ENCODE peak calls at places on chromosomes 13 and 19, in six cellular contexts. D, K, J, C, E and R are unnamed samples.

GRCh38 chr19:52248256-52248655 is 21.1 kb upstream of the ZNF766 start:
- DNase-seq in E (peak), J (no peak), D (no peak), K (peak), C (peak), R (peak)

GRCh38 chr19:18915639-18916038 is 3.5 kb downstream of the COPE start:
- DNase-seq in K (peak), J (no peak), C (peak), D (no peak), E (peak), R (peak)

GRCh38 chr19:18515959-18516358 is 5.9 kb downstream of the ELL start:
- DNase-seq in E (no peak), D (no peak), J (no peak), C (no peak), K (no peak), R (no peak)

GRCh38 chr19:13764821-13765394 is 586 bp downstream of the MRI1 start:
- DNase-seq in C (peak), K (no peak), D (no peak), J (peak), E (no peak), R (peak)

GRCh38 chr13:114152831-114153371 is 20.5 kb upstream of the RASA3 start:
- DNase-seq in K (no peak), C (no peak), J (no peak), E (no peak), D (no peak), R (no peak)

GRCh38 chr13:43390101-43390500 is 366.7 kb downstream of the DNAJC15 start:
- DNase-seq in C (no peak), D (no peak), J (no peak), K (no peak), E (no peak), R (no peak)

GRCh38 chr13:44068737-44069136 is 189.0 kb downstream of the LACC1 start:
- DNase-seq in J (no peak), D (no peak), C (no peak), K (peak), E (no peak), R (no peak)

GRCh38 chr19:55467236-55468053 is 2.9 kb upstream of the C19orf85 start:
- DNase-seq in E (peak), J (peak), D (peak), K (peak), C (peak), R (peak)

GRCh38 chr19:41869374-41869955 is 7.6 kb upstream of the CD79A start:
- DNase-seq in K (no peak), D (no peak), E (no peak), C (no peak), J (no peak), R (no peak)

GRCh38 chr13:38530492-38530891 is 156.4 kb upstream of the FREM2 start:
- DNase-seq in J (no peak), E (no peak), K (no peak), D (no peak), C (no peak), R (no peak)

GRCh38 chr13:111006508-111007031 is 91.7 kb upstream of the ANKRD10 start:
- DNase-seq in K (peak), E (no peak), D (no peak), J (peak), C (no peak), R (no peak)

GRCh38 chr13:108034909-108035308 is 180.4 kb downstream of the LIG4 start:
- DNase-seq in C (no peak), E (no peak), J (no peak), K (no peak), D (no peak), R (no peak)

GRCh38 chr13:95212962-95213850 is 88.0 kb downstream of the ABCC4 start:
- DNase-seq in C (no peak), K (peak), E (no peak), D (no peak), J (no peak), R (no peak)

GRCh38 chr19:18610556-18611326 is 1.9 kb upstream of the TMEM59L start:
- DNase-seq in C (peak), K (no peak), J (no peak), E (peak), D (no peak), R (peak)

GRCh38 chr19:12077375-12077774 is 12.8 kb downstream of the ZNF844 start:
- DNase-seq in C (no peak), K (no peak), E (no peak), J (no peak), D (no peak), R (no peak)

GRCh38 chr13:25286308-25286968 is 850 bp downstream of the MTMR6 start:
- DNase-seq in D (no peak), K (peak), C (no peak), E (peak), J (no peak), R (no peak)

GRCh38 chr13:49225358-49226042 is 5.4 kb downstream of the MLNR start:
- DNase-seq in D (no peak), K (no peak), J (no peak), C (no peak), E (peak), R (no peak)

GRCh38 chr13:111005808-111006494 is 91.1 kb upstream of the ANKRD10 start:
- DNase-seq in D (no peak), J (no peak), E (no peak), C (no peak), K (peak), R (no peak)

GRCh38 chr19:1265611-1266115 is 3.5 kb upstream of the CIRBP start:
- DNase-seq in D (peak), E (no peak), C (no peak), J (no peak), K (peak), R (no peak)

GRCh38 chr19:51807111-51807701 is 12.2 kb downstream of the FPR3 start:
- DNase-seq in D (no peak), E (peak), J (peak), C (peak), K (no peak), R (peak)

GRCh38 chr13:40789275-40790231 is at the start of gene SLC25A15:
- DNase-seq in E (peak), J (peak), K (peak), D (peak), C (peak), R (peak)

GRCh38 chr13:29434217-29434940 is 161.1 kb downstream of the SLC7A1 start:
- DNase-seq in E (no peak), K (no peak), J (no peak), C (no peak), D (no peak), R (no peak)
- TF ChIP-seq JUN in E (no peak), K (no peak), J (no peak), C (no peak), D (no peak), R (no peak)

DNA sequence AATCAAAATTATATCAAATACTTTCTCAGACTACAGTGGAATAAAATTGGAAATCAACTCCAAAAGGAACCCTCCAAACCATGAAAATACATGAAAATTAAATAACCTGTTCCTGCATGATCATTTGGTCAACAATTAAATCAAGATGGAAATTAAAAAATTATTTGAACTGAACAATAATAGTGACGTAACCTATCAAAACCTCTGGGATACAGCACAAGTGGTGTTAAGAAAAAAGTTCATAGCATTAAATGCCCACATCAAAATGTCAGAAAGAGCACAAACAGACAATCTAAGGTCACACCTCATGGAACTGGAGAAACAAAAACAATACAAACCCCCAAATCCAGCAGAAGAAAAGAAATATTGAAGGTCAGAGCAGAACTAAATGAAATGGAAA is 1460.7 kb downstream of the OLFM4 start:
- DNase-seq in E (no peak), C (no peak), J (no peak), D (no peak), K (no peak), R (no peak)
- TF ChIP-seq JUN in E (no peak), C (no peak), J (no peak), D (no peak), K (no peak), R (no peak)

DNA sequence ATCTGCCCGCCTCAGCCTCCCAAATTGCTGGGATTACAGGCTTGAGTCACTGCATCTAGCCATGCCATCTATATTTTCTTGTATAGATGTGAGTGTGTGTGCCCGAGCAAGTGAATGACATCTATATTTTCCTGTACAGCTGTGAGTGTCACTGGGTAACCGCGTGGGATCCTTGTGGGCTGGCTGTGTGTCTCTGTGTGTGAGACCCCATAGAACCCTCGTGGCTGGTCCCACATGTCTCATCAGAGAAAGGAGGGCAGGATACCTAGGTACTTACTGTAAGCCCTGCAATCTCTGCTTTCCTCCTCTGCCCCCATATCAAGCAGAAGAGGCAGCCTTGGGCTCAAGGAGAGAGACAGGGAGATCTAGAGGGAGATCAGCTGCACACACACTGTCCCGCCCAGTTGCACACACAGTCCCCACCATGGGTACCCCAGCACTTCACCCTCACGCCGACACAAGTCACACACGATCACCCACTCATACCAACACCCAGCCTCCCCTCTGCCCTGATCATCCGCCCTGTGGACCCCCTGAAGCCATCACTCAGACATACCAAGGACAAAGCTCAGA is 658 bp downstream of the DENND1C start:
- DNase-seq in E (no peak), J (no peak), K (no peak), D (no peak), C (no peak), R (no peak)
- TF ChIP-seq JUN in E (no peak), J (no peak), K (no peak), D (no peak), C (no peak), R (no peak)

GRCh38 chr19:30605333-30605732 is 233.1 kb downstream of the ZNF536 start:
- DNase-seq in K (no peak), J (no peak), D (no peak), E (no peak), C (no peak), R (no peak)

GRCh38 chr19:30609656-30610270 is 237.6 kb downstream of the ZNF536 start:
- DNase-seq in J (no peak), D (no peak), K (no peak), E (no peak), C (no peak), R (no peak)

GRCh38 chr19:30608471-30608870 is 236.3 kb downstream of the ZNF536 start:
- DNase-seq in D (no peak), J (no peak), K (no peak), C (no peak), E (no peak), R (no peak)

GRCh38 chr19:30604657-30605056 is 232.5 kb downstream of the ZNF536 start:
- DNase-seq in J (no peak), C (peak), E (no peak), D (no peak), K (no peak), R (no peak)

DNA sequence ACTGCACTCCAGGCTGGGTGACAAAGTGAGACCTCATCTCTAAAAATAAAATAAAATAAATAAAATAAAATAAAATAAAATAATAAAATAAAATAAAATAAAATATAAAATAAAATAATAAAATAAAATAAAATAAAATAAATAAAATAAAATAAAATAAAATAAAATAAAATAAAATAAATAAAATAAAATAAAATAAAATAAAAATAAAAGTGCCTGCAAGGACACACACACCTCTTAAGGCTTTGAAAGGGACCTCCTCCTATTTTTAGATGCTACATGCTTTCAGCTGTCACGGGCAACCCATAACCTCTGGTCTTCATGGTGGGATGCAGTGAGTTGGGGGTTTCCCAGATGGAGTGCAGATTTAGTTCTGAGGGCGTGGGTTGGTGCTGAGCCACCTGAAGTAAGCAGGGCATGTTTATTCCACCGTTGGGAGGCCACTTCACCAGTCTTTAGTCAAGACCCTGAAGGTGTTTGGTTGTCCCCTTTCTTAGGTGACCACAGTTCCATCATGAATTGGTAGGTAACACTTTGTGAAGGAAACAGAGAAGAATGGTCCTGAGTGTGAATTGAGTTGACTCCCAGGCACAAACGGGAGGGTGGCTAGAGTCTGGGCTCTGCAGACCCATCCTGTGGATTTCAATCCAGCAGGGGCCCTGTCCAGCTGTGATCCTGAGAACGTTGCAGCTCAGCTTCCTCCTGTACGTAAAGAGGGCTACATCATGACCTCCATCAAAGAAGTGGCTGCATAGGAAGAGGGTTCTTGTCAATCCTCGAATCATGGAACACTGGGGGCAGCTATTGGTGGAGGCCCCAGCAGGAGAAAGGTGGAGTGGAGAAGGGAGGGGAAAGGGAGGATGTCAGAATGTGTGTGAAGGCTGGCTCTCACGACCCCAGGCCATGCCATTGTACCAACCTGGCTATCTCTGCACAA is 234.2 kb downstream of the ZNF536 start:
- DNase-seq in C (peak), J (no peak), K (no peak), D (no peak), E (no peak), R (no peak)
- TF ChIP-seq JUN in C (no peak), J (no peak), K (no peak), D (no peak), E (no peak), R (no peak)

GRCh38 chr19:34254552-34255432 is at the start of gene GARRE1:
- DNase-seq in J (peak), D (peak), C (peak), K (peak), E (no peak), R (peak)
- TF ChIP-seq JUN in J (no peak), D (peak), C (no peak), K (no peak), E (no peak), R (no peak)

GRCh38 chr13:60347174-60347573 is 49.8 kb upstream of the TDRD3 start:
- DNase-seq in J (no peak), C (no peak), E (no peak), D (no peak), K (no peak), R (no peak)

GRCh38 chr13:60348097-60348496 is 48.9 kb upstream of the TDRD3 start:
- DNase-seq in D (no peak), K (no peak), E (no peak), C (no peak), J (no peak), R (no peak)

GRCh38 chr13:60352644-60353043 is 44.4 kb upstream of the TDRD3 start:
- DNase-seq in C (no peak), J (no peak), K (no peak), D (no peak), E (no peak), R (no peak)

GRCh38 chr13:60351816-60352215 is 45.2 kb upstream of the TDRD3 start:
- DNase-seq in C (no peak), E (no peak), D (no peak), J (no peak), K (no peak), R (no peak)

DNA sequence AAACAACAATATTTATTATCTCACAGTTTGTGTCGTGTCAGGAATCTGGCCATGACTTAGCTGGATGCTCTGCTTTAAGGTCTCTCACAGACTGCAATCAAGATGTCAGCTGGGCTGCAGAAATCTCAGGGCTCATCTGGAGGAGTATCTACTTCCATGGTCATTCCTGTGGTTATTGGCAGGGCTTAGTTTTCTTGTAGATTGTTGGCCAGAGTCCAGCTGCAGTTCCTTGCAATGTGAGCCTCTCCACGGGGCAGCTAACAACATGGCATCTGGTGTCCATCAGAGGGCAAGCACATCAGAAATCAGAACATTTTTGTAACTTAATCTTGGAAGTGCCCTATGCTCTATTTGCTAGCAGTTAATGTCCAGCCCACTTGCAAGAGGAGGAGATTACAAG is 45.7 kb upstream of the TDRD3 start:
- DNase-seq in J (no peak), C (no peak), D (no peak), E (no peak), K (peak), R (no peak)
- TF ChIP-seq JUN in J (no peak), C (no peak), D (no peak), E (no peak), K (no peak), R (no peak)

GRCh38 chr13:68714292-68714691 is 1393.3 kb upstream of the ATXN8OS start:
- DNase-seq in J (no peak), C (no peak), E (no peak), K (no peak), D (no peak), R (no peak)
- TF ChIP-seq JUN in J (no peak), C (no peak), E (no peak), K (no peak), D (no peak), R (no peak)

DNA sequence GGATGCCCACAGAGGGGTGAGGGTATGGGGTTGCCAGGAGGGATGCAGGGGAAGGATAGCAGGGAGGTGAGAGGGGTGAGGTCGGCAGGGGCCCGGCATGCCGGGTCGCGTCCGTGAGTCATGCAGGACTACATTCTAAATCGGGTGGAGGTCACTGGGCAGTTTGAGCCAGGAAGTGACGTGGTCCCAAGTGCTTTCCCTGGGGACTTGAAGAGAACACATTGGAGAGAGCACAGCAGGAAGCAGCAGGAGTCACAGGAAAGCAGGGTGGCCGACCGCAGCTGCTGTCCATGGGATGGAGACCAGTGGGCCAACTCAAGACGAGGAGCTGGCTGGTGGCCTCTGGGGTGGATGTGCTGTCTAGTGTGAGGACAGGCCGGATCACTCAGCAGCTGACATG is 92.0 kb upstream of the WASF3 start:
- DNase-seq in C (peak), E (no peak), D (no peak), K (no peak), J (no peak), R (no peak)
- TF ChIP-seq JUN in C (no peak), E (no peak), D (no peak), K (no peak), J (no peak), R (no peak)